ENCODE peak calls at places on chromosomes 13 and 19, in nine cellular contexts. Z is tibial artery, X is fibroblast of lung, I is suprapubic skin, P is GM23248, V is colonic mucosa, C is ovary, D is pancreas, J is BE2C. N is an unnamed sample.

GRCh38 chr13:50126378-50127016 is 111.3 kb downstream of the KCNRG start:
- DNase-seq in X (peak; percentile 35), D (no peak), Z (no peak), P (peak; percentile 60), C (no peak), J (no peak), I (no peak), V (peak; percentile 46), N (no peak)

GRCh38 chr13:51639171-51639570 is 54.9 kb downstream of the WDFY2 start:
- DNase-seq in Z (no peak), J (no peak), D (no peak), V (no peak), I (no peak), P (no peak), C (no peak), X (peak; percentile 53), N (no peak)

GRCh38 chr13:77507931-77508776 is 27.4 kb upstream of the SCEL start:
- DNase-seq in P (peak; percentile 89), Z (no peak), X (peak; percentile 97), J (peak; percentile 33), C (no peak), V (no peak), D (no peak), I (no peak), N (peak; percentile 97)

GRCh38 chr13:66237411-66238062 is 992.6 kb downstream of the PCDH9 start:
- DNase-seq in I (no peak), C (no peak), P (no peak), D (no peak), Z (no peak), V (no peak), X (no peak), J (no peak), N (no peak)

GRCh38 chr13:79810671-79811070 is 329.7 kb downstream of the NDFIP2 start:
- DNase-seq in D (no peak), J (no peak), I (no peak), Z (no peak), P (peak; percentile 48), V (no peak), X (peak; percentile 77), C (no peak), N (peak; percentile 54)

GRCh38 chr19:3154957-3155736 is 19.3 kb downstream of the GNA15 start:
- DNase-seq in I (peak; percentile 84), X (peak; percentile 99), C (no peak), P (peak; percentile 100), Z (peak; percentile 87), V (peak; percentile 49), D (no peak), J (peak; percentile 65), N (peak; percentile 100)

GRCh38 chr19:11227201-11227886 is 12.1 kb upstream of the ANGPTL8 start:
- DNase-seq in X (no peak), J (peak; percentile 45), V (peak; percentile 28), I (no peak), Z (no peak), C (no peak), D (no peak), P (peak; percentile 24), N (peak; percentile 6)

GRCh38 chr19:53553865-53554791 is 16.2 kb downstream of the ZNF331 start:
- DNase-seq in I (peak; percentile 94), Z (peak; percentile 95), X (peak; percentile 88), P (peak; percentile 95), J (peak; percentile 82), C (peak; percentile 90), D (peak; percentile 89), V (peak; percentile 86), N (peak; percentile 60)

GRCh38 chr19:56765107-56765506 is 75.4 kb downstream of the PEG3 start:
- DNase-seq in V (peak; percentile 33), P (peak; percentile 32), J (peak; percentile 24), C (peak; percentile 72), X (no peak), Z (peak; percentile 65), I (no peak), D (peak; percentile 53), N (no peak)

GRCh38 chr13:113004126-113004525 is 35.1 kb downstream of the MCF2L start:
- DNase-seq in P (no peak), I (no peak), V (no peak), J (no peak), C (no peak), X (no peak), D (no peak), Z (no peak), N (no peak)

GRCh38 chr13:111114362-111115050 is 604 bp upstream of the ARHGEF7 start:
- DNase-seq in C (no peak), Z (peak; percentile 81), I (peak; percentile 80), P (peak; percentile 91), X (peak; percentile 43), J (no peak), V (no peak), D (no peak), N (peak; percentile 25)

GRCh38 chr13:41458187-41458938 is 1.0 kb downstream of the RGCC start:
- DNase-seq in C (no peak), D (peak; percentile 48), P (peak; percentile 75), J (peak; percentile 29), X (peak; percentile 20), V (peak; percentile 32), Z (no peak), I (peak; percentile 75), N (peak; percentile 47)

GRCh38 chr19:45507864-45508680 is 793 bp downstream of the VASP start:
- DNase-seq in X (peak; percentile 44), P (peak; percentile 65), C (peak; percentile 65), V (peak; percentile 74), Z (peak; percentile 82), J (no peak), I (no peak), D (peak; percentile 74), N (no peak)

GRCh38 chr13:59342396-59342795 is 821.3 kb downstream of the DIAPH3 start:
- DNase-seq in C (no peak), X (no peak), D (no peak), V (no peak), J (no peak), I (no peak), P (no peak), Z (no peak), N (no peak)

GRCh38 chr19:42433503-42434260 is 6.5 kb upstream of the LIPE start:
- DNase-seq in D (peak; percentile 91), P (peak; percentile 36), J (peak; percentile 83), I (peak; percentile 81), C (peak; percentile 18), V (peak; percentile 97), X (no peak), Z (no peak), N (no peak)

GRCh38 chr13:26425439-26426358 is 131.8 kb upstream of the WASF3 start:
- DNase-seq in X (peak; percentile 68), J (no peak), D (no peak), P (no peak), Z (no peak), I (no peak), C (no peak), V (no peak), N (no peak)

GRCh38 chr13:50065712-50066111 is 50.5 kb downstream of the KCNRG start:
- DNase-seq in X (no peak), V (no peak), D (no peak), C (no peak), P (no peak), I (no peak), J (no peak), Z (no peak), N (no peak)

GRCh38 chr19:16030964-16031871 is 45.1 kb upstream of the TPM4 start:
- DNase-seq in Z (no peak), X (no peak), C (no peak), D (no peak), V (no peak), J (no peak), I (no peak), P (no peak), N (no peak)

GRCh38 chr19:4373601-4374441 is 26.5 kb downstream of the SH3GL1 start:
- DNase-seq in J (peak; percentile 81), X (peak; percentile 26), Z (peak; percentile 91), C (peak; percentile 23), P (peak; percentile 74), D (peak; percentile 52), I (peak; percentile 80), V (no peak), N (no peak)
- H3K4me1 ChIP-seq in J (peaks cover 33% of the 10 kb centered on the region), X (peaks cover 54% of the 10 kb centered on the region), Z (peaks cover 94% of the 10 kb centered on the region), C (peaks cover 47% of the 10 kb centered on the region), P (peaks cover 78% of the 10 kb centered on the region), D (peaks cover 53% of the 10 kb centered on the region), I (peaks cover 100% of the 10 kb centered on the region), V (peaks cover 46% of the 10 kb centered on the region), N (peaks cover 35% of the 10 kb centered on the region)

GRCh38 chr13:96766311-96766710 is 228.0 kb downstream of the OXGR1 start:
- DNase-seq in Z (no peak), D (no peak), P (no peak), X (no peak), J (no peak), V (no peak), I (no peak), C (no peak), N (no peak)
- H3K4me1 ChIP-seq in Z (no peaks in the 10 kb centered on the region), D (no peaks in the 10 kb centered on the region), P (no peaks in the 10 kb centered on the region), X (no peaks in the 10 kb centered on the region), J (peaks cover 11% of the 10 kb centered on the region), V (no peaks in the 10 kb centered on the region), I (no peaks in the 10 kb centered on the region), C (no peaks in the 10 kb centered on the region), N (peaks cover 7% of the 10 kb centered on the region)

GRCh38 chr19:13004273-13004672 is 9.0 kb downstream of the NFIX start:
- DNase-seq in D (no peak), P (no peak), Z (no peak), X (no peak), J (no peak), V (peak; percentile 74), C (no peak), I (peak; percentile 74), N (no peak)

GRCh38 chr19:13005861-13006370 is 10.6 kb downstream of the NFIX start:
- DNase-seq in X (no peak), J (no peak), V (no peak), P (peak; percentile 26), I (no peak), Z (no peak), D (no peak), C (no peak), N (no peak)

GRCh38 chr19:13006431-13007281 is 11.4 kb downstream of the NFIX start:
- DNase-seq in V (no peak), J (no peak), I (peak; percentile 75), P (peak; percentile 54), D (no peak), C (peak; percentile 72), X (no peak), Z (peak; percentile 87), N (no peak)

GRCh38 chr19:13002970-13003540 is 7.8 kb downstream of the NFIX start:
- DNase-seq in P (no peak), C (no peak), I (no peak), Z (no peak), D (no peak), X (no peak), J (no peak), V (peak; percentile 19), N (no peak)

GRCh38 chr19:13005253-13005652 is 10.0 kb downstream of the NFIX start:
- DNase-seq in D (no peak), I (no peak), J (no peak), X (no peak), V (no peak), Z (no peak), C (no peak), P (no peak), N (no peak)
- H3K4me1 ChIP-seq in D (peaks cover 20% of the 10 kb centered on the region), I (peaks cover 100% of the 10 kb centered on the region), J (no peaks in the 10 kb centered on the region), X (peaks cover 44% of the 10 kb centered on the region), V (no peaks in the 10 kb centered on the region), Z (peaks cover 98% of the 10 kb centered on the region), C (peaks cover 55% of the 10 kb centered on the region), P (peaks cover 40% of the 10 kb centered on the region), N (peaks cover 10% of the 10 kb centered on the region)

GRCh38 chr13:100808330-100808729 is 133.7 kb upstream of the TMTC4 start:
- DNase-seq in V (no peak), D (no peak), C (no peak), I (no peak), X (no peak), Z (no peak), J (no peak), P (no peak), N (no peak)
- H3K4me1 ChIP-seq in V (no peaks in the 10 kb centered on the region), D (no peaks in the 10 kb centered on the region), C (no peaks in the 10 kb centered on the region), I (no peaks in the 10 kb centered on the region), X (no peaks in the 10 kb centered on the region), Z (no peaks in the 10 kb centered on the region), J (no peaks in the 10 kb centered on the region), P (no peaks in the 10 kb centered on the region), N (no peaks in the 10 kb centered on the region)